ENCODE peak calls at places on chromosomes 6 and 20, in eight cellular contexts. D, E, L, Z, S, A, K and W are unnamed samples.

GRCh38 chr6:11275598-11275997 is 43.1 kb upstream of the NEDD9 start:
- DNase-seq in D (no peak), E (no peak), L (no peak), Z (no peak), S (no peak), A (no peak), K (no peak), W (no peak)

GRCh38 chr6:2196079-2196679 is 49.2 kb downstream of the GMDS start:
- DNase-seq in D (peak), E (no peak), L (peak), Z (peak), S (peak), A (no peak), K (peak), W (peak)

GRCh38 chr6:157767757-157768156 is 55.3 kb upstream of the SNX9 start:
- DNase-seq in D (no peak), E (no peak), L (no peak), Z (no peak), S (no peak), A (no peak), K (no peak), W (no peak)

GRCh38 chr6:5580736-5581568 is 319.6 kb downstream of the FARS2 start:
- DNase-seq in D (no peak), E (no peak), L (no peak), Z (no peak), S (no peak), A (no peak), K (peak), W (no peak)

GRCh38 chr6:164398647-164399046 is 910.8 kb downstream of the C6orf118 start:
- DNase-seq in D (peak), E (no peak), L (no peak), Z (no peak), S (no peak), A (no peak), K (no peak), W (no peak)

GRCh38 chr20:33169176-33169794 is 1.3 kb downstream of the BPIFA2 start:
- DNase-seq in D (no peak), E (no peak), L (no peak), Z (no peak), S (no peak), A (no peak), K (peak), W (no peak)

GRCh38 chr6:130964289-130964688 is 98.8 kb downstream of the EPB41L2 start:
- DNase-seq in D (no peak), E (no peak), L (no peak), Z (no peak), S (no peak), A (no peak), K (peak), W (no peak)

GRCh38 chr6:21208796-21209186 is 384.8 kb upstream of the SOX4 start:
- DNase-seq in D (no peak), E (no peak), L (no peak), Z (no peak), S (no peak), A (no peak), K (no peak), W (no peak)

GRCh38 chr20:43838703-43839060 is 76.0 kb upstream of the TOX2 start:
- DNase-seq in D (no peak), E (no peak), L (no peak), Z (no peak), S (no peak), A (no peak), K (no peak), W (no peak)

GRCh38 chr6:121755500-121755899 is 320.1 kb downstream of the GJA1 start:
- DNase-seq in D (no peak), E (no peak), L (no peak), Z (peak), S (no peak), A (no peak), K (no peak), W (peak)

GRCh38 chr20:4961746-4962145 is 39.6 kb downstream of the SLC23A2 start:
- DNase-seq in D (no peak), E (no peak), L (peak), Z (peak), S (peak), A (no peak), K (no peak), W (peak)

GRCh38 chr6:153117986-153118886 is 12.8 kb downstream of the RGS17 start:
- DNase-seq in D (no peak), E (no peak), L (peak), Z (peak), S (peak), A (no peak), K (no peak), W (peak)

GRCh38 chr20:43393072-43393471 is 64.6 kb upstream of the SRSF6 start:
- DNase-seq in D (no peak), E (no peak), L (no peak), Z (no peak), S (no peak), A (no peak), K (no peak), W (no peak)

GRCh38 chr6:129938242-129939020 is 77.3 kb upstream of the TMEM244 start:
- DNase-seq in D (no peak), E (no peak), L (no peak), Z (no peak), S (no peak), A (no peak), K (no peak), W (no peak)

GRCh38 chr20:59176812-59177211 is 13.2 kb downstream of the ZNF831 start:
- DNase-seq in D (no peak), E (no peak), L (no peak), Z (no peak), S (no peak), A (no peak), K (no peak), W (no peak)

GRCh38 chr6:40325791-40326190 is 261.4 kb downstream of the LRFN2 start:
- DNase-seq in D (no peak), E (no peak), L (no peak), Z (no peak), S (no peak), A (no peak), K (peak), W (no peak)

GRCh38 chr6:3457710-3458605 is 1.1 kb upstream of the SLC22A23 start:
- DNase-seq in D (peak), E (no peak), L (no peak), Z (no peak), S (peak), A (peak), K (no peak), W (no peak)

GRCh38 chr6:6283747-6284146 is 36.7 kb downstream of the F13A1 start:
- DNase-seq in D (no peak), E (no peak), L (no peak), Z (no peak), S (no peak), A (no peak), K (peak), W (no peak)

GRCh38 chr20:444117-444516 is 18.2 kb downstream of the TBC1D20 start:
- DNase-seq in D (no peak), E (no peak), L (no peak), Z (no peak), S (no peak), A (no peak), K (no peak), W (no peak)

GRCh38 chr6:112232845-112233256 is 21.5 kb downstream of the LAMA4 start:
- DNase-seq in D (peak), E (no peak), L (peak), Z (peak), S (peak), A (no peak), K (no peak), W (peak)

GRCh38 chr6:138988469-138988834 is 399 bp upstream of the REPS1 start:
- DNase-seq in D (no peak), E (no peak), L (no peak), Z (peak), S (no peak), A (no peak), K (no peak), W (no peak)

GRCh38 chr6:12078014-12078413 is 65.9 kb downstream of the HIVEP1 start:
- DNase-seq in D (no peak), E (no peak), L (no peak), Z (no peak), S (no peak), A (no peak), K (no peak), W (no peak)

GRCh38 chr6:111812080-111813038 is 60.9 kb downstream of the FYN start:
- DNase-seq in D (no peak), E (no peak), L (peak), Z (no peak), S (no peak), A (no peak), K (no peak), W (no peak)

GRCh38 chr6:48736486-48737206 is 625.6 kb upstream of the PTCHD4 start:
- DNase-seq in D (no peak), E (no peak), L (peak), Z (peak), S (peak), A (no peak), K (no peak), W (peak)

GRCh38 chr20:953742-954141 is 37.6 kb upstream of the ANGPT4 start:
- DNase-seq in D (no peak), E (peak), L (no peak), Z (peak), S (peak), A (no peak), K (no peak), W (no peak)

GRCh38 chr6:111503194-111503593 is 20.2 kb upstream of the REV3L start:
- DNase-seq in D (no peak), E (no peak), L (no peak), Z (peak), S (peak), A (no peak), K (no peak), W (no peak)

GRCh38 chr6:101454106-101454676 is 60.7 kb downstream of the GRIK2 start:
- DNase-seq in D (no peak), E (no peak), L (no peak), Z (no peak), S (no peak), A (no peak), K (no peak), W (no peak)

GRCh38 chr6:16966821-16967817 is 134.7 kb upstream of the STMND1 start:
- DNase-seq in D (no peak), E (no peak), L (no peak), Z (no peak), S (no peak), A (no peak), K (no peak), W (no peak)

GRCh38 chr6:152054441-152054840 is 247.0 kb downstream of the ESR1 start:
- DNase-seq in D (no peak), E (no peak), L (no peak), Z (peak), S (no peak), A (no peak), K (no peak), W (peak)

GRCh38 chr6:54579011-54579410 is 267.6 kb upstream of the FAM83B start:
- DNase-seq in D (no peak), E (no peak), L (no peak), Z (peak), S (peak), A (no peak), K (no peak), W (no peak)

GRCh38 chr6:164167873-164168405 is 753.4 kb downstream of the QKI start:
- DNase-seq in D (no peak), E (no peak), L (no peak), Z (no peak), S (no peak), A (no peak), K (no peak), W (no peak)

GRCh38 chr6:45427632-45428031 is 49.9 kb upstream of the SUPT3H start:
- DNase-seq in D (no peak), E (no peak), L (no peak), Z (no peak), S (no peak), A (no peak), K (no peak), W (no peak)

GRCh38 chr6:118216751-118217150 is 309.7 kb downstream of the SLC35F1 start:
- DNase-seq in D (no peak), E (no peak), L (no peak), Z (no peak), S (no peak), A (no peak), K (no peak), W (no peak)

GRCh38 chr6:28789553-28790083 is 134.2 kb downstream of the TRIM27 start:
- DNase-seq in D (peak), E (no peak), L (peak), Z (peak), S (peak), A (peak), K (peak), W (peak)

GRCh38 chr20:2378893-2379292 is 1.8 kb upstream of the TGM6 start:
- DNase-seq in D (no peak), E (no peak), L (no peak), Z (no peak), S (no peak), A (no peak), K (no peak), W (no peak)
- H3K4me3 ChIP-seq in D (no peak), E (no peak), L (no peak), Z (no peak), S (no peak), A (no peak), K (no peak), W (no peak)

DNA sequence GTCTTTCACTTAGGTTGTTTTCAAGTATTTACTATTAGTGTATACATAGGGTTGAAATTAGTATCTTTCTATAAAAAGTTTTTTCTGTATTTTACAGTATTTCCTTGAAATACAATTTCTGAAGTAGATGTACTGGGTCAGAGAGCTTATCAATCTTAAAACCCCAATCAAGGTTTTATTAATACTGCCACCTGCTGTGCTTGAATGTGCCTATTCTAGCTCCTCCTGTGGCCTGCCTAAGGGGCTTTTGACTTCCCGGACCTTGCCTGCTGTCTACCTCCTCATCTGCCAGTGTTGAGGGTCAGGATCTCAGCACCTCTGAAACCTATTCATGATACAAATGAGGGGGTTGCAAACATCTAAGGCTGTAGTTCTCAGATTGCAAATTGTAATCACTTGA is 9.2 kb downstream of the PACRG start:
- DNase-seq in D (no peak), E (no peak), L (no peak), Z (no peak), S (no peak), A (no peak), K (peak), W (no peak)
- TF ChIP-seq CTCF in D (no peak), E (peak), L (no peak), Z (peak), S (no peak), A (no peak), K (peak), W (no peak)

DNA sequence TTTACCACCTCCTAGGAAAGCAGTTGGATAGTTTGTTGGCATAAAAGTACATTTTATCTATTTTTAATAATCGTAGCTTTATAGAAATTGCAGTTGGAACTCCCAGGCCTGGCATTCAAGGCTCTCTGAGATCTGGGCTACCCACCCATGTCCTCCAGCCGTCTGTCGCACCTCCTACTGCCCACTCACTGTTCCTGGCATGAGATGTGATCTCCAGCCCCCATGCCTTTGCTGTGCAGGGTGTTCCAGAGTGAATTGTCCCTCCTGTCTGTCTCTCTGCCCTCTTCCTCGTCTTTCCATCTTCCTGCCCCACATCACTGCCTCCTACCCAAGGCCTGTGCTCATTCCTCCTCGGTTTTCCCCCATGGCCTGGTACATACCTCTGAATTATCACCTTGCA is 50.7 kb downstream of the PTPN1 start:
- DNase-seq in D (no peak), E (no peak), L (no peak), Z (no peak), S (no peak), A (no peak), K (no peak), W (no peak)
- H3K4me3 ChIP-seq in D (peak), E (no peak), L (no peak), Z (no peak), S (no peak), A (no peak), K (no peak), W (no peak)

DNA sequence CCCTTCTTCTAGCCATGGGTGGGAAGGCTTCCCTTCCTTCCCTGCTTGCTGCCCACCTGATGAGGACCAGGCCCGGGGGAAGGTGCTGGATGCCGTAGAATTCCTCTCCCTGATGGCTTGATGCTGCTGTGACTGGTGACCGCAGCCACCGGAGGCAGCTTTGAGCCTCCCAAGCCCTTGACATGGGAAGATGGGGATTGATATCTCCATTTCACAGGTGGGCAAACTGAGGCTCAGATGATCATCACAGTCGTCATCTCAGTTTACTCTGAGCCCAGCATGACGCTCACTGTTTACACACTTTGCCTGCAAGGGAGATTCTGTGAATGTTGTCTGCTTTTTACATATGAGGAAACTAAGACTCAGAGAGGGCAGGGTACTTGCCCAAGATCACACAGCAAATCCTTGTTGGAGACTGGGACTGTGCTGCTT is 43.9 kb downstream of the SRC start:
- DNase-seq in D (no peak), E (no peak), L (no peak), Z (no peak), S (no peak), A (no peak), K (no peak), W (no peak)
- TF ChIP-seq CTCF in D (no peak), E (no peak), L (peak), Z (no peak), S (no peak), A (no peak), K (peak), W (no peak)

GRCh38 chr6:30325873-30326445 is 768 bp upstream of the TRIM39 start:
- DNase-seq in D (no peak), E (no peak), L (no peak), Z (no peak), S (no peak), A (no peak), K (peak), W (no peak)

GRCh38 chr6:30326446-30327231 is at the start of gene TRIM39:
- DNase-seq in D (peak), E (peak), L (peak), Z (peak), S (peak), A (peak), K (peak), W (peak)

GRCh38 chr6:30323806-30324205 is 2.9 kb upstream of the TRIM39 start:
- DNase-seq in D (no peak), E (no peak), L (no peak), Z (no peak), S (no peak), A (no peak), K (no peak), W (no peak)

GRCh38 chr6:30327232-30327746 is 562 bp downstream of the TRIM39 start:
- DNase-seq in D (no peak), E (no peak), L (no peak), Z (no peak), S (no peak), A (no peak), K (no peak), W (no peak)

GRCh38 chr6:30325150-30325872 is 1.4 kb upstream of the TRIM39 start:
- DNase-seq in D (peak), E (no peak), L (peak), Z (peak), S (peak), A (no peak), K (peak), W (peak)
- H3K4me3 ChIP-seq in D (peak), E (peak), L (peak), Z (peak), S (peak), A (peak), K (peak), W (peak)

DNA sequence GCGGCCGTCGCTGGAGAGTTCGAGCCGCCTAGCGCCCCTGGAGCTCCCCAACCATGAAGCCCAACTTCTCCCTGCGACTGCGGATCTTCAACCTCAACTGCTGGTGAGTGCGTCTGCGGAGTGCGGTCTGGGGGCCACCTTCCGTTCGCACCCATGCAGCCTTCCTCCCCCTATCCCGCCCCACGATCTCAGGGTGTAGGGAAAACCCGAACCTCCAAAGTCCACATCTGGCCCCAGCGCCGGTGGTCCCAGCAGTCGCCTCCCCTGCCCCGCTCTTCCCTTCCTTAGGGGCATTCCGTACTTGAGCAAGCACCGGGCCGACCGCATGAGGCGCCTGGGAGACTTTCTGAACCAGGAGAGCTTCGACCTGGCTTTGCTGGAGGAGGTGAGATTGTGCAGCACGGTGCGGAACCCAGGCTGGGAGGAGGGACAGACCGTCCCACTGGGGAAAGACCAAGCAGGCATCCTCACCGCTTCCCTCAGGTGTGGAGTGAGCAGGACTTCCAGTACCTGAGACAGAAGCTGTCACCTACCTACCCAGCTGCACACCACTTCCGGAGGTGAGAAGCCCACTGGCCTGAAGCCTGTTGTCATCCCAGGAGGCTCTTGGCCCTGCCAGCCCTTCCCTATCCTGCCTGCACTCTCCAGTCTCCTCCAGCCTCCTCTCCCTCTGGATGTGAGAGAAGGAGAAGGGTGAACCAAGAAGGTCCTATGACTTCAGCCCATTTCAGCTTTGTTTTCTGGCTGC is 719 bp downstream of the SMPD2 start:
- DNase-seq in D (peak), E (peak), L (peak), Z (peak), S (peak), A (peak), K (peak), W (peak)
- TF ChIP-seq CTCF in D (peak), E (peak), L (peak), Z (peak), S (no peak), A (no peak), K (peak), W (peak)

GRCh38 chr6:141877275-141877983 is 255.3 kb upstream of the GJE1 start:
- DNase-seq in D (no peak), E (no peak), L (no peak), Z (no peak), S (peak), A (no peak), K (no peak), W (no peak)
- H3K4me3 ChIP-seq in D (no peak), E (no peak), L (no peak), Z (no peak), S (no peak), A (no peak), K (no peak), W (no peak)